ENCODE peak calls at places on chromosome 2, in four cellular contexts. I is body of pancreas; Q is brain microvascular endothelial cell; T is CD8-positive, alpha-beta T cell. X is an unnamed sample.

GRCh38 chr2:207474871-207475485 is 54.8 kb upstream of the CREB1 start:
- DNase-seq in I (peak), Q (peak), T (peak), X (peak)

GRCh38 chr2:149342509-149342908 is 12.1 kb downstream of the LYPD6 start:
- DNase-seq in I (no peak), Q (no peak), T (no peak), X (no peak)

GRCh38 chr2:101688266-101688665 is 9.2 kb upstream of the MAP4K4 start:
- DNase-seq in I (no peak), Q (no peak), T (no peak), X (peak)

GRCh38 chr2:173126819-173127218 is 51.2 kb downstream of the MAP3K20 start:
- DNase-seq in I (no peak), Q (no peak), T (no peak), X (no peak)

GRCh38 chr2:39313575-39313974 is 69.8 kb upstream of the CDKL4 start:
- DNase-seq in I (no peak), Q (peak), T (no peak), X (peak)

GRCh38 chr2:45435316-45435715 is 175.8 kb downstream of the SRBD1 start:
- DNase-seq in I (no peak), Q (peak), T (no peak), X (peak)

GRCh38 chr2:790634-791245 is 113.5 kb upstream of the TMEM18 start:
- DNase-seq in I (no peak), Q (no peak), T (no peak), X (no peak)

GRCh38 chr2:76599732-76600368 is 889.1 kb upstream of the GCFC2 start:
- DNase-seq in I (peak), Q (peak), T (no peak), X (peak)

GRCh38 chr2:99217929-99218501 is 37.0 kb downstream of the MRPL30 start:
- DNase-seq in I (no peak), Q (no peak), T (no peak), X (no peak)

GRCh38 chr2:148922776-148923175 is 47.7 kb downstream of the KIF5C start:
- DNase-seq in I (no peak), Q (no peak), T (no peak), X (no peak)

GRCh38 chr2:44582363-44583008 is 220.7 kb downstream of the CAMKMT start:
- DNase-seq in I (no peak), Q (no peak), T (no peak), X (peak)

GRCh38 chr2:144707927-144708326 is 188.0 kb upstream of the ZEB2 start:
- DNase-seq in I (no peak), Q (peak), T (no peak), X (peak)
- H3K4me3 ChIP-seq in I (no peak), Q (no peak), T (no peak), X (no peak)

DNA sequence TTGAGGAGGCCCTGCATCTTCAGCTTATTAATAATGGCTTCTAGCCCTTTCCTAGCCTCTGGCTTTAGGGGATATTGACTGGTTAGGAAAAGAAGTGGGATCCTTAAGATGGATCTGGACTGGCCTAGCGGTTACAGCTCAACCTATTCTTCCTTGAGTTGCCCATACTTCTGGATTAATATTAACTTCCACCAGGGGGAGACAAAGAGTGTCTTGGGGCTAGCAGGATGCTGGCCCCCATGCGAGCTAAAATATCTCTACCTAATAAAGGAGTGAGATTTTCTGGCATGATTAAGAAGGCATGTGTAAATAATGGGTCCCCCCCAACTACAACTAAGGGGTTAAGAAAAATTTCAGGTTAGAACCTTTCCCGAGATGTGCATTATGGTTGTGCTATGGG is 23.2 kb upstream of the PLA2R1 start:
- DNase-seq in I (no peak), Q (no peak), T (no peak), X (no peak)
- TF ChIP-seq CTCF in I (no peak), Q (peak), T (no peak), X (no peak)

GRCh38 chr2:178069551-178069950 is 3.0 kb downstream of the PDE11A start:
- DNase-seq in I (no peak), Q (no peak), T (no peak), X (no peak)

GRCh38 chr2:178072000-178072382 is 586 bp downstream of the PDE11A start:
- DNase-seq in I (peak), Q (no peak), T (no peak), X (no peak)

GRCh38 chr2:178072383-178073301 is at the start of gene PDE11A:
- DNase-seq in I (peak), Q (peak), T (no peak), X (peak)

GRCh38 chr2:178068823-178069454 is 3.6 kb downstream of the PDE11A start:
- DNase-seq in I (no peak), Q (no peak), T (no peak), X (no peak)

DNA sequence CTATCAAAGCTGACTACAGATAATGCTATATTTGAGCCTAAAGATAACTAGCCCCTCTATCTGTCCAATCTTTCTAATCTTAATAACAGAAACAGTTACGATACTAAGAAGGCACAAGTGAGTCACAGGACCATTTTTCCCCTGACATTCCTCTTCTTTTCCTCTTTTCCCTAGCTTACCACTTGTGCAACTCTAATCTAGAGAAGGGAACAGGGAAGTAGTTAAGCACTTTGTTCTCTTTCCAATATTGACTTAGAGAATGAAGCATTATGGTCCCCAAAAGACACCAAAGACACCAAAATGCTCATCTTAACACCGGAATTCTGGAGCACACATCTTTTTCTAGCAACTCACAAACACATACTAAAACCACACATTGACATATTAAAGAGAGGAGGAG is 1.8 kb downstream of the PDE11A start:
- DNase-seq in I (no peak), Q (no peak), T (no peak), X (no peak)
- H3K4me3 ChIP-seq in I (no peak), Q (no peak), T (no peak), X (no peak)

GRCh38 chr2:144780983-144781382 is 261.1 kb upstream of the ZEB2 start:
- DNase-seq in I (no peak), Q (no peak), T (no peak), X (peak)
- TF ChIP-seq CTCF in I (no peak), Q (no peak), T (no peak), X (no peak)

GRCh38 chr2:31051213-31052185 is 86.7 kb downstream of the GALNT14 start:
- DNase-seq in I (no peak), Q (no peak), T (no peak), X (no peak)
- H3K4me3 ChIP-seq in I (no peak), Q (no peak), T (no peak), X (no peak)

GRCh38 chr2:196502413-196502812 is 137.1 kb upstream of the CCDC150 start:
- DNase-seq in I (no peak), Q (no peak), T (no peak), X (no peak)
- TF ChIP-seq CTCF in I (no peak), Q (no peak), T (no peak), X (no peak)

DNA sequence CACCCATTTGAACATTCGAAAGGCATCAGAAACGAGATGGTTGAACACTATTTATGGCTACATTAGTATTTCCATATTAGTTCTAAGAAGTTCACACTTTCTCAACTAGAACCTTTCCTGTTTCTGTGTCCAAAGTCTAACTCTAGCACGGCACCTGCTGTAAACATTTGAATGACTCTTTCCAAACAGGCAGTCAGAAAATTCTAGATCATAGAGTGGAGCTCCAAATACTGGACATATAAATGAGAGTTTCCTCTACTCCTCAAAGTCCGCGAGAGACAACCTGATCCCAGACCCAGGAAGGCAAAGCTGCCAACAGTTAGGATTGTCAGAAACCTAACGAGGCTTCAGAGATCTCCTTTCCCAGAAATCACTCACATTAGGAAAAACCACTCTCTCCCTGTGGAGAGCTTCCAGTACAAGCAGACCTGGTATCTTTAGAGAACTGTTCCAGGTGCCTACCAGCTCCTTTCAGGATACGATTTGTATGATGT is 10.6 kb downstream of the RND3 start:
- DNase-seq in I (no peak), Q (no peak), T (no peak), X (peak)
- H3K4me3 ChIP-seq in I (no peak), Q (no peak), T (no peak), X (no peak)

X was measured in cardiac fibroblast.